ENCODE peak calls at places on chromosomes 6 and 20, in nine cellular contexts. One of them, this sample, is unnamed.
A peak's percentile ranks its signal among the peaks of the same experiment; 100 is the strongest.

GRCh38 chr20:24773751-24774201 is 175.3 kb upstream of the CST7 start:
- DNase-seq in endodermal cell: peak; percentile 29
- DNase-seq in A549: peak; percentile 69
- DNase-seq in upper lobe of left lung: peak; percentile 9
- DNase-seq in uterus: no peak
- DNase-seq in right lobe of liver: no peak
- DNase-seq in SJSA1: peak; percentile 62
- DNase-seq in HAP-1: no peak
- DNase-seq in DND-41: no peak
- DNase-seq in this sample: no peak

GRCh38 chr20:40654876-40655275 is 34.2 kb downstream of the MAFB start:
- DNase-seq in endodermal cell: no peak
- DNase-seq in A549: no peak
- DNase-seq in upper lobe of left lung: no peak
- DNase-seq in uterus: no peak
- DNase-seq in right lobe of liver: peak; percentile 62
- DNase-seq in SJSA1: no peak
- DNase-seq in HAP-1: no peak
- DNase-seq in DND-41: no peak
- DNase-seq in this sample: no peak

GRCh38 chr6:130843575-130844320 is 16.5 kb downstream of the SMLR1 start:
- DNase-seq in endodermal cell: no peak
- DNase-seq in A549: peak; percentile 4
- DNase-seq in upper lobe of left lung: no peak
- DNase-seq in uterus: no peak
- DNase-seq in right lobe of liver: no peak
- DNase-seq in SJSA1: no peak
- DNase-seq in HAP-1: peak; percentile 56
- DNase-seq in DND-41: no peak
- DNase-seq in this sample: no peak

GRCh38 chr6:161088676-161089328 is 97.2 kb downstream of the MAP3K4 start:
- DNase-seq in endodermal cell: no peak
- DNase-seq in A549: no peak
- DNase-seq in upper lobe of left lung: no peak
- DNase-seq in uterus: no peak
- DNase-seq in right lobe of liver: no peak
- DNase-seq in SJSA1: no peak
- DNase-seq in HAP-1: no peak
- DNase-seq in DND-41: peak; percentile 25
- DNase-seq in this sample: no peak

GRCh38 chr6:153032255-153032882 is 29.9 kb upstream of the MTRF1L start:
- DNase-seq in endodermal cell: no peak
- DNase-seq in A549: no peak
- DNase-seq in upper lobe of left lung: no peak
- DNase-seq in uterus: no peak
- DNase-seq in right lobe of liver: no peak
- DNase-seq in SJSA1: no peak
- DNase-seq in HAP-1: peak; percentile 21
- DNase-seq in DND-41: no peak
- DNase-seq in this sample: no peak

GRCh38 chr6:162109466-162110040 is 618.0 kb downstream of the PRKN start:
- DNase-seq in endodermal cell: no peak
- DNase-seq in A549: no peak
- DNase-seq in upper lobe of left lung: no peak
- DNase-seq in uterus: no peak
- DNase-seq in right lobe of liver: no peak
- DNase-seq in SJSA1: no peak
- DNase-seq in HAP-1: no peak
- DNase-seq in DND-41: no peak
- DNase-seq in this sample: no peak

GRCh38 chr6:41787219-41787917 is at the start of gene TOMM6:
- DNase-seq in endodermal cell: peak; percentile 98
- DNase-seq in A549: peak; percentile 70
- DNase-seq in upper lobe of left lung: peak; percentile 96
- DNase-seq in uterus: peak; percentile 94
- DNase-seq in right lobe of liver: peak; percentile 97
- DNase-seq in SJSA1: peak; percentile 96
- DNase-seq in HAP-1: peak; percentile 80
- DNase-seq in DND-41: peak; percentile 96
- DNase-seq in this sample: peak; percentile 91

GRCh38 chr6:89655122-89655521 is 16.6 kb upstream of the LYRM2 start:
- DNase-seq in endodermal cell: no peak
- DNase-seq in A549: no peak
- DNase-seq in upper lobe of left lung: no peak
- DNase-seq in uterus: no peak
- DNase-seq in right lobe of liver: no peak
- DNase-seq in SJSA1: no peak
- DNase-seq in HAP-1: no peak
- DNase-seq in DND-41: no peak
- DNase-seq in this sample: no peak

GRCh38 chr6:22668717-22669116 is 99.4 kb downstream of the HDGFL1 start:
- DNase-seq in endodermal cell: no peak
- DNase-seq in A549: no peak
- DNase-seq in upper lobe of left lung: no peak
- DNase-seq in uterus: no peak
- DNase-seq in right lobe of liver: no peak
- DNase-seq in SJSA1: no peak
- DNase-seq in HAP-1: no peak
- DNase-seq in DND-41: no peak
- DNase-seq in this sample: no peak

GRCh38 chr6:22668307-22668706 is 98.9 kb downstream of the HDGFL1 start:
- DNase-seq in endodermal cell: no peak
- DNase-seq in A549: no peak
- DNase-seq in upper lobe of left lung: no peak
- DNase-seq in uterus: no peak
- DNase-seq in right lobe of liver: no peak
- DNase-seq in SJSA1: no peak
- DNase-seq in HAP-1: no peak
- DNase-seq in DND-41: no peak
- DNase-seq in this sample: no peak

GRCh38 chr6:22664968-22665367 is 95.6 kb downstream of the HDGFL1 start:
- DNase-seq in endodermal cell: no peak
- DNase-seq in A549: no peak
- DNase-seq in upper lobe of left lung: no peak
- DNase-seq in uterus: no peak
- DNase-seq in right lobe of liver: no peak
- DNase-seq in SJSA1: no peak
- DNase-seq in HAP-1: no peak
- DNase-seq in DND-41: no peak
- DNase-seq in this sample: no peak

GRCh38 chr6:22667855-22668254 is 98.5 kb downstream of the HDGFL1 start:
- DNase-seq in endodermal cell: no peak
- DNase-seq in A549: no peak
- DNase-seq in upper lobe of left lung: no peak
- DNase-seq in uterus: no peak
- DNase-seq in right lobe of liver: no peak
- DNase-seq in SJSA1: no peak
- DNase-seq in HAP-1: no peak
- DNase-seq in DND-41: no peak
- DNase-seq in this sample: no peak

DNA sequence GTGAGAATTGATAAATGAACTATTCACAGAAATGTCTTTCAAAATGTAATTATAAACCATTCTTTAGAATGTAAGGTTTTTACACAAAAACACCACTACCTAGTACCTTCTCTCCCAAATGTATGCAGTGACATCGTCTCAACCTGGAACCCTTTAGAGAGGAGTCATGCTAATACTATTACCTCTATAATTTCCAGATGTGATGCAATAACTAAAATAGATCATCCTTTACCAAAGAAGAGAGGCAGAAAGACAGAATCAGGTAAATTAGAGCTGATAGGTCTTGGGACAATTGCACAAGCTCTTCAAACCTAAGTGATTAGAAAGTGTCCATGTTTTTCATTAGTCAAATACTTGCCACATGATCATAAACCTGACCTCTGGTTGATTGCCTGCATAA is 96.7 kb downstream of the HDGFL1 start:
- DNase-seq in endodermal cell: no peak
- DNase-seq in A549: no peak
- DNase-seq in upper lobe of left lung: no peak
- DNase-seq in uterus: no peak
- DNase-seq in right lobe of liver: no peak
- DNase-seq in SJSA1: no peak
- DNase-seq in HAP-1: no peak
- DNase-seq in DND-41: no peak
- DNase-seq in this sample: no peak
- H3K9me3 ChIP-seq in endodermal cell: no peaks in the 10 kb centered on the region
- H3K9me3 ChIP-seq in A549: no peaks in the 10 kb centered on the region
- H3K9me3 ChIP-seq in upper lobe of left lung: no peaks in the 10 kb centered on the region
- H3K9me3 ChIP-seq in uterus: no peaks in the 10 kb centered on the region
- H3K9me3 ChIP-seq in right lobe of liver: no peaks in the 10 kb centered on the region
- H3K9me3 ChIP-seq in SJSA1: no peaks in the 10 kb centered on the region
- H3K9me3 ChIP-seq in HAP-1: no peaks in the 10 kb centered on the region
- H3K9me3 ChIP-seq in DND-41: no peaks in the 10 kb centered on the region
- H3K9me3 ChIP-seq in this sample: no peaks in the 10 kb centered on the region

GRCh38 chr20:57959589-57959988 is 249.8 kb upstream of the PMEPA1 start:
- DNase-seq in endodermal cell: no peak
- DNase-seq in A549: no peak
- DNase-seq in upper lobe of left lung: no peak
- DNase-seq in uterus: peak; percentile 52
- DNase-seq in right lobe of liver: no peak
- DNase-seq in SJSA1: no peak
- DNase-seq in HAP-1: no peak
- DNase-seq in DND-41: no peak
- DNase-seq in this sample: no peak

GRCh38 chr20:57960803-57961575 is 251.2 kb upstream of the PMEPA1 start:
- DNase-seq in endodermal cell: no peak
- DNase-seq in A549: no peak
- DNase-seq in upper lobe of left lung: no peak
- DNase-seq in uterus: no peak
- DNase-seq in right lobe of liver: no peak
- DNase-seq in SJSA1: no peak
- DNase-seq in HAP-1: no peak
- DNase-seq in DND-41: no peak
- DNase-seq in this sample: no peak

GRCh38 chr20:57957397-57958049 is 247.7 kb upstream of the PMEPA1 start:
- DNase-seq in endodermal cell: no peak
- DNase-seq in A549: no peak
- DNase-seq in upper lobe of left lung: no peak
- DNase-seq in uterus: peak; percentile 80
- DNase-seq in right lobe of liver: no peak
- DNase-seq in SJSA1: no peak
- DNase-seq in HAP-1: no peak
- DNase-seq in DND-41: no peak
- DNase-seq in this sample: no peak

GRCh38 chr20:57959018-57959417 is 249.2 kb upstream of the PMEPA1 start:
- DNase-seq in endodermal cell: no peak
- DNase-seq in A549: no peak
- DNase-seq in upper lobe of left lung: no peak
- DNase-seq in uterus: peak; percentile 47
- DNase-seq in right lobe of liver: peak; percentile 79
- DNase-seq in SJSA1: no peak
- DNase-seq in HAP-1: no peak
- DNase-seq in DND-41: no peak
- DNase-seq in this sample: no peak

DNA sequence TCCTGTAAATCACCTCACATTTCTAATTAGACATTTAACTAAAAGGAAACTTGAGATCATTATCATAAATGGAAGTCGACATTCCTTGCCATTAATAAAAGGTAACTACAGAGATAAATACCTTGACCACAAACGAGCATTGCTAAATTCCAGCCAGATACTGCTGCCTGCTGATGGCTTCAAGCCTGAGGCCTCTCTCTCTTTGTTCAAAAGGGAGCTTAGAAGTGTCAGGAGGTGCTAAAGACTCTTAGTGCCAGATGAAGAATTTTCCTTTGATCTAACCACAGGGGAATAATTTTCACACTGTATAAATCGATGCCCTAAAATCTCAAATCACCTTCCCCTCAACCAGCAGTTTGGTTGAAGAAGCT is 248.2 kb upstream of the PMEPA1 start:
- DNase-seq in endodermal cell: no peak
- DNase-seq in A549: no peak
- DNase-seq in upper lobe of left lung: no peak
- DNase-seq in uterus: no peak
- DNase-seq in right lobe of liver: no peak
- DNase-seq in SJSA1: no peak
- DNase-seq in HAP-1: no peak
- DNase-seq in DND-41: no peak
- DNase-seq in this sample: no peak
- H3K9me3 ChIP-seq in endodermal cell: peaks cover 5% of the 10 kb centered on the region
- H3K9me3 ChIP-seq in A549: no peaks in the 10 kb centered on the region
- H3K9me3 ChIP-seq in upper lobe of left lung: no peaks in the 10 kb centered on the region
- H3K9me3 ChIP-seq in uterus: no peaks in the 10 kb centered on the region
- H3K9me3 ChIP-seq in right lobe of liver: no peaks in the 10 kb centered on the region
- H3K9me3 ChIP-seq in SJSA1: peaks cover 4% of the 10 kb centered on the region
- H3K9me3 ChIP-seq in HAP-1: no peaks in the 10 kb centered on the region
- H3K9me3 ChIP-seq in DND-41: no peaks in the 10 kb centered on the region
- H3K9me3 ChIP-seq in this sample: no peaks in the 10 kb centered on the region

DNA sequence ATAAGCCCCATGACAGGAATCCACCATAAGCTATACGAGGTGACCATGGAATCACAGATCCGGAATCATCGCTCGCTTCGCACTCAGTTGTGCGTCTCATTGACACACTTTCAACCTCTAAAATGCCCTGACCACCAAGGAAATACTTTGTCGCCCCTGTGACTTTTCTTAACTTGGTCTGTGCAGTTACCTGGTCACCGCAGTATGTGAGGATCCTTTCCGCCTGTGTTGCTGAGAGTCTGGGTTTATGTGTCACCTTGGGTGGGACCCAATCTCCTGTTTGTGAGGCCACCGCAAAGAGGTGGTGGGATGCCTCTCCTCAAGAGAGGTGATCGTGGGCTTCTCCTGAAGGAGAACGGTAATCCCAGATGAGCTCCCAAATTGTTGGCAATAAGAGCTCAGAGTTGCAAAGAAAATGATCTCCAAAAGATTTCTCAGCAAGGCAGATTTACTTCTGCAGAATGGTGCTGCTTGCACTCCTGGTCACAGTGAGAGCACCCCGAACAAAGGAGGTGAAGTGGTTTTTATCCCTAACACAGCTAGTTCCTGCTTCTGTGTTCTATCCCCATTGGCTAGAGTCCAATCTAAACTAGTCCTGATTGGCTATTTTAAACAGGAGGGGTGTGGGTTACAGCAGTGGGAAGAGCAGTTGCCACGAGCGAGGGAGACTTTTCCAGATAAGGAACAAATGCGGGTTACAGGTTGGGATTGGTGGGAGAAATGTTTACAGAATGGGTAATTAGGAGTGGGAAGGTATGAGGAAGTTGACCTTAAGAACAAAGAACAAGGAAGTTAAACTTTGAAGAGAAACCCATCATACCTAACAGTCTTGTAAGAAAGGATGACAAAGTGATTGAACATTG is 9.1 kb upstream of the ZNFX1 start:
- DNase-seq in endodermal cell: peak; percentile 59
- DNase-seq in A549: no peak
- DNase-seq in upper lobe of left lung: no peak
- DNase-seq in uterus: no peak
- DNase-seq in right lobe of liver: no peak
- DNase-seq in SJSA1: no peak
- DNase-seq in HAP-1: peak; percentile 10
- DNase-seq in DND-41: no peak
- DNase-seq in this sample: no peak
- H3K9me3 ChIP-seq in endodermal cell: peaks cover 33% of the 10 kb centered on the region
- H3K9me3 ChIP-seq in A549: peaks cover 9% of the 10 kb centered on the region
- H3K9me3 ChIP-seq in upper lobe of left lung: peaks cover 9% of the 10 kb centered on the region
- H3K9me3 ChIP-seq in uterus: peaks cover 21% of the 10 kb centered on the region
- H3K9me3 ChIP-seq in right lobe of liver: no peaks in the 10 kb centered on the region
- H3K9me3 ChIP-seq in SJSA1: peaks cover 27% of the 10 kb centered on the region
- H3K9me3 ChIP-seq in HAP-1: peaks cover 2% of the 10 kb centered on the region
- H3K9me3 ChIP-seq in DND-41: peaks cover 41% of the 10 kb centered on the region
- H3K9me3 ChIP-seq in this sample: peaks cover 65% of the 10 kb centered on the region

DNA sequence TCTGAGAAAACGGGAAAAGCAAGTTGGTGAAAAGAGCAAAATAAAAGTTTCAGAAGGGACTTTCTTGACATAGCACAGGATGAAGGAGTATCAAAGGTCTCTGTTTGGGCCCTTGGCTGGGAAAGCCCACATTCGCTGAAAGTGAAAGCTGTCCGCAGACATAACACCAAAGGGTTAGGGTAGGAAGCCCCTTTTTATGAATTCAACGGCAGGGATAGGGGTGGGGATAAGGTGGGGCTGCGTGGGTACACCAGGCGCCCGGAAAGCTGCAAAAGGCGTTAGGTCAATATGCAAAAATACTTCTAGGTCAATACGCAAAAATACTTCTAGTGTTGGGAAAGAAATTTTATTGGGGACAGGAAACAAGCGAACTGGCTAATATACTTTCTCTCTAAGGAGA is 135.1 kb downstream of the OR2B2 start:
- DNase-seq in endodermal cell: peak; percentile 55
- DNase-seq in A549: no peak
- DNase-seq in upper lobe of left lung: no peak
- DNase-seq in uterus: no peak
- DNase-seq in right lobe of liver: no peak
- DNase-seq in SJSA1: no peak
- DNase-seq in HAP-1: no peak
- DNase-seq in DND-41: no peak
- DNase-seq in this sample: no peak
- H3K9me3 ChIP-seq in endodermal cell: peaks cover 25% of the 10 kb centered on the region
- H3K9me3 ChIP-seq in A549: no peaks in the 10 kb centered on the region
- H3K9me3 ChIP-seq in upper lobe of left lung: no peaks in the 10 kb centered on the region
- H3K9me3 ChIP-seq in uterus: no peaks in the 10 kb centered on the region
- H3K9me3 ChIP-seq in right lobe of liver: no peaks in the 10 kb centered on the region
- H3K9me3 ChIP-seq in SJSA1: no peaks in the 10 kb centered on the region
- H3K9me3 ChIP-seq in HAP-1: peaks cover 2% of the 10 kb centered on the region
- H3K9me3 ChIP-seq in DND-41: no peaks in the 10 kb centered on the region
- H3K9me3 ChIP-seq in this sample: no peaks in the 10 kb centered on the region

This sample was measured in T-helper 17 cell.